ENCODE peak calls at places on chromosomes 3 and 15, in nine cellular contexts. J is B cell, U is stomach, T is foreskin keratinocyte, L is H9, Q is GM06990, W is endothelial cell, Z is neural crest cell, P is AG09309. H is an unnamed sample.

GRCh38 chr3:177703788-177704187 is 506.5 kb upstream of the TBL1XR1 start:
- DNase-seq in J (no peak), U (no peak), T (no peak), L (no peak), Q (no peak), W (no peak), Z (no peak), P (no peak), H (no peak)

GRCh38 chr3:41690766-41691563 is 270.9 kb downstream of the ULK4 start:
- DNase-seq in J (no peak), U (no peak), T (no peak), L (no peak), Q (no peak), W (no peak), Z (no peak), P (no peak), H (no peak)

GRCh38 chr15:51186846-51187340 is 92.2 kb upstream of the TNFAIP8L3 start:
- DNase-seq in J (no peak), U (no peak), T (no peak), L (no peak), Q (no peak), W (no peak), Z (no peak), P (no peak), H (no peak)

GRCh38 chr3:147372525-147373027 is 33.8 kb downstream of the ZIC4 start:
- DNase-seq in J (no peak), U (no peak), T (no peak), L (no peak), Q (no peak), W (peak), Z (no peak), P (no peak), H (no peak)

GRCh38 chr3:159884661-159885402 is 103.8 kb upstream of the IL12A start:
- DNase-seq in J (no peak), U (no peak), T (no peak), L (no peak), Q (no peak), W (no peak), Z (no peak), P (no peak), H (no peak)

GRCh38 chr15:96270581-96271172 is 59.8 kb upstream of the NR2F2 start:
- DNase-seq in J (no peak), U (no peak), T (peak), L (no peak), Q (no peak), W (no peak), Z (no peak), P (no peak), H (no peak)

GRCh38 chr3:131026321-131027151 is at the start of the genes ASTE1 and NEK11:
- DNase-seq in J (peak), U (peak), T (peak), L (peak), Q (peak), W (peak), Z (peak), P (no peak), H (peak)

GRCh38 chr15:39629376-39629775 is 48.5 kb downstream of the THBS1 start:
- DNase-seq in J (no peak), U (no peak), T (peak), L (no peak), Q (no peak), W (no peak), Z (no peak), P (no peak), H (no peak)

GRCh38 chr15:77607111-77607893 is 25.4 kb downstream of the LINGO1 start:
- DNase-seq in J (no peak), U (no peak), T (no peak), L (no peak), Q (no peak), W (no peak), Z (no peak), P (no peak), H (no peak)

GRCh38 chr15:70892002-70892911 is at the start of the genes LRRC49 and THAP10:
- DNase-seq in J (peak), U (peak), T (peak), L (peak), Q (peak), W (peak), Z (peak), P (peak), H (peak)

GRCh38 chr3:194686816-194687637 is 1.3 kb downstream of the FAM43A start:
- DNase-seq in J (peak), U (peak), T (no peak), L (peak), Q (peak), W (peak), Z (peak), P (no peak), H (no peak)

GRCh38 chr3:10442151-10442795 is 63.1 kb downstream of the ATP2B2 start:
- DNase-seq in J (no peak), U (no peak), T (no peak), L (no peak), Q (no peak), W (no peak), Z (no peak), P (peak), H (no peak)

GRCh38 chr3:73243740-73244139 is 182.3 kb downstream of the EBLN2 start:
- DNase-seq in J (no peak), U (no peak), T (peak), L (no peak), Q (no peak), W (no peak), Z (no peak), P (no peak), H (no peak)

GRCh38 chr15:29090617-29091466 is 178.8 kb downstream of the NSMCE3 start:
- DNase-seq in J (no peak), U (no peak), T (no peak), L (peak), Q (no peak), W (peak), Z (peak), P (no peak), H (peak)

GRCh38 chr3:9007213-9007612 is 43.9 kb upstream of the RAD18 start:
- DNase-seq in J (no peak), U (no peak), T (no peak), L (no peak), Q (no peak), W (no peak), Z (no peak), P (no peak), H (no peak)

GRCh38 chr15:77026501-77027110 is 31.7 kb downstream of the PSTPIP1 start:
- DNase-seq in J (no peak), U (no peak), T (no peak), L (peak), Q (no peak), W (peak), Z (no peak), P (no peak), H (peak)

GRCh38 chr15:40344217-40344616 is 3.5 kb upstream of the CCDC9B start:
- DNase-seq in J (no peak), U (no peak), T (no peak), L (no peak), Q (no peak), W (no peak), Z (no peak), P (no peak), H (no peak)

GRCh38 chr3:13092621-13093339 is 19.6 kb upstream of the IQSEC1 start:
- DNase-seq in J (no peak), U (peak), T (no peak), L (no peak), Q (no peak), W (no peak), Z (no peak), P (no peak), H (no peak)

GRCh38 chr3:89373459-89373858 is 266.0 kb downstream of the EPHA3 start:
- DNase-seq in J (no peak), U (no peak), T (no peak), L (no peak), Q (no peak), W (no peak), Z (no peak), P (no peak), H (no peak)

DNA sequence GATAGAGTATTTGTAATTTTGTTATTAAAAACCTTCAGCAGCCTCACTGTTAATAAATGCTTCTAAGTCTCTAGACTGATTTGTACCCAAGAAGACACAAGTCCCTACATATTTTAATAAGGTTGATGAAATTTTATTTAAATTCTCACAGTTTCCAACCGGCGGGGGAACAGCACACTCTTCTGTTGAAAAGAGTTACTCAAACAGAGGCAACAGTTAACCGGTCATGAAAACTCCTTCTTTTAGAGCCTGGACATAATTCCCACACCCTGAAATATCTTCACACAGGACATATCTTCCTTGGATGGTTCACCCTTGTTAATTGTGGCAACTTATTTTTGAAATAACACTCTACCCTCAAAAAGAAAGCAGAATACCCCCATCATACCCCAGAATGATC is 278.8 kb downstream of the FOXP1 start:
- DNase-seq in J (no peak), U (no peak), T (no peak), L (no peak), Q (no peak), W (no peak), Z (no peak), P (no peak), H (no peak)
- TF ChIP-seq CTCF in J (peak), U (peak), T (peak), L (peak), Q (no peak), W (no peak), Z (peak), P (peak), H (no peak)

GRCh38 chr3:49674491-49674983 is 386 bp downstream of the APEH start:
- DNase-seq in J (peak), U (no peak), T (no peak), L (no peak), Q (no peak), W (no peak), Z (no peak), P (no peak), H (no peak)

GRCh38 chr3:49671291-49672288 is 2.6 kb upstream of the APEH start:
- DNase-seq in J (peak), U (peak), T (peak), L (peak), Q (peak), W (peak), Z (peak), P (no peak), H (no peak)

GRCh38 chr3:49673715-49674490 is at the start of gene APEH:
- DNase-seq in J (peak), U (peak), T (peak), L (peak), Q (peak), W (peak), Z (peak), P (peak), H (peak)

GRCh38 chr3:49673131-49673714 is 928 bp upstream of the APEH start:
- DNase-seq in J (no peak), U (no peak), T (peak), L (no peak), Q (no peak), W (peak), Z (no peak), P (no peak), H (no peak)

GRCh38 chr3:49675912-49676311 is 1.8 kb downstream of the APEH start:
- DNase-seq in J (no peak), U (no peak), T (no peak), L (no peak), Q (no peak), W (no peak), Z (no peak), P (no peak), H (no peak)
- TF ChIP-seq CTCF in J (no peak), U (no peak), T (no peak), L (no peak), Q (no peak), W (no peak), Z (no peak), P (no peak), H (no peak)

DNA sequence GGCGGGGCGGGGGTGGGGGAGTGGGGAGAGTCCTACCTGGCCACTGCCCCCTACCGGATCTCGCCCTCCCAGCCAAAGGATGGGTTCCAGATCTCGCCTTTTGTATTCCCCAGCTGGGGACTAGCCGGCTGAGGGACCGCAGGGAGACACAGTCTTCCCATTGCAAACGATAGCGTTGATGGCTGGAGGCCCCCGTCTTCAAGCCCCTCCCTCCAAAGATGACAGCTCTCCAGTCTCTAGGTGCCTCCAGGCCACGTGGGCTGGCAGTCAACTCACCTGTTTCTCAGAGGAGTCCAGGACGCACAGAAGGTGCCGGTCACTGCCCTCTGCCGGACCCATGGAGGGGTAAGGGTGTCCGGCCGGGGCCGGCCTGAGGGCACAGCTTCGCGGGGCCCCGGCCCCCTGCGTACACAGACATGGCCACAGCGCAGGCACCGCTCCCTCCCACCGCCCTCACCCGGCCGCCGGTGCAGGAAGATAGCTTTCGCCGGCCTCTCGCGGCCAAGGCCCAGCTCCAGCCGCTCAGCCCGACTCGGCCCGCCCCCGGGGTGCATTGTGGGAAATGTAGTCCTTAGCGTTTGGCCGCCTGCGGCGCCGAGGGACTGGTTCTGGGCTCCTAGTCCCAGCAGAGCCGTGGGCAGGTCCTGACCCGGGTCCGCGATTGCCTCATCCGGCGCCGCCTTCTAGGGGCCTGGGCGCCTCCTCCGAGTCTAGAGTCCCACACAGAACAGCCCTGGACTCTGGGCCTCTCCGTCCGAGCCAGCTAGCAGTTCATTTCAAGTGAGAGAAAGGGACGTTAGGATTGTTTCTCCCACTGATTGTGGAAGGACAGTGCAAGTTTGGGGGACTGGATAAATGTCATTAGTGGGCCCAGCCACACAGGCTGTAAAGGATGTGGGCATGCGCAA is at the start of gene MON1A:
- DNase-seq in J (peak), U (peak), T (peak), L (peak), Q (peak), W (peak), Z (peak), P (peak), H (peak)
- TF ChIP-seq CTCF in J (peak), U (no peak), T (peak), L (peak), Q (peak), W (peak), Z (peak), P (peak), H (peak)

DNA sequence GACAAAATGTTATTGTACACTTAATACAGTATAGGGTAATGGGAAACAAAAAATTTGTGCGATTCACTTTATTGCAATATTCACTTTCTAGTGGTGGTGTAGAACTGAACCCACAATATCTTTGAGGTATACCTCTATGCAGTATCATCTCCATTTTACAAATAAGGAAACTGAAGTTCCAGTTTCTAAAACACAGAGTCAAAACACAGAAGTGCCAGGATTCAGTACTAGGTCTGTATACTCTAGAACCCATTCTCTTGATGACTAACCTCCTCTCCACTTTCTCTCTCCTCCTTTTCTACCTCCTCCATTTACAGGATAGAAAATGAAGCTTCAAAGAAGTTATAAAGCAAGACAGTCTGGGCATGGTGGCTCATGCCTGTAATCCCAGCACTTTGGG is 62.2 kb downstream of the MB21D2 start:
- DNase-seq in J (no peak), U (no peak), T (no peak), L (no peak), Q (no peak), W (no peak), Z (no peak), P (no peak), H (no peak)
- TF ChIP-seq CTCF in J (no peak), U (no peak), T (no peak), L (no peak), Q (no peak), W (no peak), Z (no peak), P (no peak), H (no peak)